ENCODE peak calls at places on chromosomes 11 and 22, in eight cellular contexts. T is CD4-positive, alpha-beta memory T cell; R is tibial artery; U is SJSA1; K is hepatocyte; J is psoas muscle; Q is endodermal cell; S is fibroblast of lung. X is an unnamed sample. For H3K4me1, the result is how much of the 10 kb centered on the place peaks cover.

GRCh38 chr11:110176366-110177056 is 83.3 kb downstream of the ZC3H12C start:
- DNase-seq in T (no peak), R (no peak), U (no peak), K (no peak), J (no peak), Q (no peak), S (peak), X (peak)

GRCh38 chr11:102109896-102110760 is at the start of gene YAP1:
- DNase-seq in T (peak), R (peak), U (peak), K (peak), J (peak), Q (peak), S (peak), X (peak)

GRCh38 chr22:29331213-29331612 is 15.7 kb upstream of the RASL10A start:
- DNase-seq in T (no peak), R (no peak), U (no peak), K (no peak), J (no peak), Q (no peak), S (no peak), X (peak)

GRCh38 chr11:109059402-109059801 is 362.6 kb upstream of the C11orf87 start:
- DNase-seq in T (no peak), R (no peak), U (no peak), K (no peak), J (no peak), Q (no peak), S (no peak), X (no peak)

GRCh38 chr11:70876685-70877084 is 375.7 kb downstream of the SHANK2 start:
- DNase-seq in T (no peak), R (no peak), U (peak), K (no peak), J (no peak), Q (no peak), S (no peak), X (no peak)

GRCh38 chr11:8818421-8818820 is 92.6 kb upstream of the AKIP1 start:
- DNase-seq in T (no peak), R (no peak), U (no peak), K (no peak), J (no peak), Q (peak), S (no peak), X (no peak)

GRCh38 chr11:3962406-3962840 is 107.0 kb downstream of the STIM1 start:
- DNase-seq in T (no peak), R (no peak), U (peak), K (no peak), J (no peak), Q (no peak), S (peak), X (no peak)

GRCh38 chr11:34644669-34645406 is 23.9 kb downstream of the EHF start:
- DNase-seq in T (no peak), R (no peak), U (peak), K (no peak), J (no peak), Q (no peak), S (peak), X (no peak)

GRCh38 chr11:122797651-122798050 is 40.6 kb upstream of the CRTAM start:
- DNase-seq in T (no peak), R (no peak), U (no peak), K (no peak), J (no peak), Q (no peak), S (no peak), X (no peak)

GRCh38 chr11:95154514-95154913 is 64.9 kb downstream of the ENDOD1 start:
- DNase-seq in T (peak), R (no peak), U (no peak), K (peak), J (no peak), Q (peak), S (peak), X (peak)

GRCh38 chr22:20566420-20567260 is 59.2 kb downstream of the MED15 start:
- DNase-seq in T (peak), R (no peak), U (no peak), K (peak), J (no peak), Q (no peak), S (peak), X (no peak)

GRCh38 chr11:47603295-47603694 is 9.1 kb upstream of the C1QTNF4 start:
- DNase-seq in T (no peak), R (no peak), U (no peak), K (no peak), J (no peak), Q (no peak), S (no peak), X (no peak)

GRCh38 chr22:25054943-25055511 is 102.5 kb downstream of the KIAA1671 start:
- DNase-seq in T (no peak), R (no peak), U (no peak), K (no peak), J (no peak), Q (no peak), S (no peak), X (no peak)

GRCh38 chr11:47705722-47706121 is 9.4 kb downstream of the AGBL2 start:
- DNase-seq in T (no peak), R (no peak), U (no peak), K (no peak), J (no peak), Q (no peak), S (no peak), X (no peak)

GRCh38 chr11:73859671-73860070 is 17.0 kb downstream of the COA4 start:
- DNase-seq in T (no peak), R (no peak), U (no peak), K (no peak), J (no peak), Q (no peak), S (no peak), X (no peak)

GRCh38 chr22:38424525-38425080 is 30.4 kb downstream of the KCNJ4 start:
- DNase-seq in T (no peak), R (no peak), U (no peak), K (no peak), J (no peak), Q (no peak), S (no peak), X (no peak)

GRCh38 chr11:116580828-116581227 is 192.0 kb downstream of the BUD13 start:
- DNase-seq in T (no peak), R (no peak), U (no peak), K (no peak), J (no peak), Q (peak), S (no peak), X (no peak)

GRCh38 chr11:102495161-102496042 is 35.1 kb downstream of the MMP7 start:
- DNase-seq in T (peak), R (no peak), U (peak), K (peak), J (no peak), Q (peak), S (peak), X (peak)

GRCh38 chr11:46682773-46683752 is 17.4 kb downstream of the ARHGAP1 start:
- DNase-seq in T (no peak), R (no peak), U (no peak), K (no peak), J (no peak), Q (no peak), S (no peak), X (no peak)

GRCh38 chr22:39456262-39457046 is at the start of gene MGAT3:
- DNase-seq in T (no peak), R (no peak), U (no peak), K (no peak), J (no peak), Q (no peak), S (no peak), X (no peak)

GRCh38 chr11:45264839-45265515 is 21.2 kb downstream of the SYT13 start:
- DNase-seq in T (no peak), R (no peak), U (peak), K (peak), J (no peak), Q (no peak), S (peak), X (no peak)

GRCh38 chr11:107787733-107788132 is 70.9 kb downstream of the SLC35F2 start:
- DNase-seq in T (no peak), R (no peak), U (no peak), K (no peak), J (no peak), Q (no peak), S (no peak), X (no peak)

GRCh38 chr11:130801287-130802146 is 114.8 kb downstream of the SNX19 start:
- DNase-seq in T (no peak), R (no peak), U (peak), K (no peak), J (no peak), Q (no peak), S (peak), X (no peak)

GRCh38 chr11:117528061-117528780 is 200.6 kb downstream of the CEP164 start:
- DNase-seq in T (no peak), R (no peak), U (no peak), K (no peak), J (no peak), Q (no peak), S (no peak), X (no peak)

GRCh38 chr22:21443735-21444421 is 23.3 kb upstream of the TMEM191C start:
- DNase-seq in T (no peak), R (peak), U (no peak), K (no peak), J (peak), Q (peak), S (no peak), X (no peak)

GRCh38 chr11:107591446-107592236 is 694 bp downstream of the ELMOD1 start:
- DNase-seq in T (peak), R (no peak), U (peak), K (peak), J (no peak), Q (peak), S (no peak), X (no peak)

GRCh38 chr11:125402436-125402835 is 93.6 kb downstream of the FEZ1 start:
- DNase-seq in T (no peak), R (no peak), U (no peak), K (peak), J (no peak), Q (no peak), S (peak), X (peak)

GRCh38 chr11:110077318-110077717 is 15.9 kb upstream of the ZC3H12C start:
- DNase-seq in T (no peak), R (no peak), U (no peak), K (no peak), J (no peak), Q (no peak), S (no peak), X (no peak)

GRCh38 chr11:60950933-60951610 is 904 bp downstream of the SLC15A3 start:
- DNase-seq in T (peak), R (no peak), U (no peak), K (peak), J (peak), Q (peak), S (peak), X (no peak)

GRCh38 chr22:26718905-26719304 is 61.5 kb downstream of the MIAT start:
- DNase-seq in T (no peak), R (no peak), U (peak), K (no peak), J (no peak), Q (no peak), S (peak), X (no peak)

GRCh38 chr22:48353116-48353947 is 1474.3 kb downstream of the BRD1 start:
- DNase-seq in T (no peak), R (no peak), U (peak), K (no peak), J (no peak), Q (no peak), S (no peak), X (no peak)

GRCh38 chr22:40235418-40235817 is 57.7 kb downstream of the TNRC6B start:
- DNase-seq in T (no peak), R (no peak), U (no peak), K (no peak), J (no peak), Q (no peak), S (no peak), X (no peak)

GRCh38 chr11:86099727-86100320 is 30.9 kb upstream of the PICALM start:
- DNase-seq in T (no peak), R (no peak), U (no peak), K (peak), J (no peak), Q (no peak), S (no peak), X (no peak)

GRCh38 chr22:32448980-32449379 is 15.3 kb downstream of the BPIFC start:
- DNase-seq in T (no peak), R (no peak), U (no peak), K (no peak), J (no peak), Q (no peak), S (no peak), X (no peak)

GRCh38 chr11:65380460-65381126 is 1.9 kb downstream of the SLC25A45 start:
- DNase-seq in T (no peak), R (no peak), U (no peak), K (no peak), J (no peak), Q (no peak), S (no peak), X (no peak)

GRCh38 chr11:65382036-65382803 is at the start of gene SLC25A45:
- DNase-seq in T (peak), R (peak), U (peak), K (peak), J (peak), Q (peak), S (peak), X (peak)

GRCh38 chr11:65382804-65383368 is 440 bp upstream of the SLC25A45 start:
- DNase-seq in T (no peak), R (no peak), U (no peak), K (no peak), J (peak), Q (no peak), S (no peak), X (peak)

GRCh38 chr11:65379698-65380459 is 2.6 kb downstream of the SLC25A45 start:
- DNase-seq in T (no peak), R (no peak), U (no peak), K (no peak), J (no peak), Q (no peak), S (no peak), X (peak)

DNA sequence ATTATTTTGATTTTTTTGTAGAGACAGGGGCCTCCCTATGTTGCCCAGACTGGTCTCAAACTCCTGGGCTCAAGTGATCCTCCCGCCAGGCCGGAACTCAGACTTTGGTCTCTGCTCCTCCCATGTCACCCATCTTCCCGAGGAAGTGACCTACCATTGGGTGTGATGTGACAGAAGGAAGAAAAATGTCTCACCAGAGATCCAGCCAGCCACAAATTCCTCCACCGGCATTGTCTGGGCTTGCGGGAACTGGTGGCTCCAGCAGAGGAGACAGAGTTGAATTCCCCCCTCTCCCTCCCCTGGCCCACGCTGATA is 768 bp downstream of the SLC25A45 start:
- DNase-seq in T (no peak), R (no peak), U (no peak), K (no peak), J (peak), Q (peak), S (peak), X (peak)
- H3K4me1 ChIP-seq in T (half or more), R (under half), U (half or more), K (half or more), J (under half), Q (under half), S (under half), X (under half)

GRCh38 chr11:16924826-16925494 is 89.3 kb downstream of the PLEKHA7 start:
- DNase-seq in T (no peak), R (peak), U (no peak), K (peak), J (peak), Q (peak), S (peak), X (peak)

GRCh38 chr11:16926868-16927267 is 87.3 kb downstream of the PLEKHA7 start:
- DNase-seq in T (no peak), R (no peak), U (no peak), K (no peak), J (no peak), Q (peak), S (no peak), X (no peak)

GRCh38 chr11:16925495-16926065 is 88.6 kb downstream of the PLEKHA7 start:
- DNase-seq in T (no peak), R (no peak), U (peak), K (peak), J (peak), Q (peak), S (peak), X (no peak)

GRCh38 chr11:16924462-16924825 is 89.8 kb downstream of the PLEKHA7 start:
- DNase-seq in T (no peak), R (no peak), U (no peak), K (no peak), J (no peak), Q (no peak), S (no peak), X (no peak)

DNA sequence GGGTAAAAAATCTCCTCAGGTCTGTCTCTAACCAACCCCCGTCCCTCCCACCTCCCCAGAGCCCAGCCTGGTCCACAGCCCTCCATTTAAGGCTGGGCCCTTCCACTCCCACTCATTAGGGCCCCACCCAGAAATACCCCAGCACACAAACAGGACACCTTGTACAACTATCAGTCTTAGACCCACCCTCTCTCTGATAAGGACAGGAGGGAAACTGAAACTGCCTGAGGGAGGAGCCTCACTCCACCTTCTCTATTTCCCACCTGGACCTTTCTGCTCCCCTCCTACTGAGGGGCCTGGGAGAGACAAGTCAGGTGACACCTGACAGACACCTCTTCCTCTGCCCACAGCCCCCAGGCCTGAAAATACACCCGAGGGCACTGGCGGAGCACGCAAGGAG is 90.2 kb downstream of the PLEKHA7 start:
- DNase-seq in T (no peak), R (no peak), U (no peak), K (peak), J (no peak), Q (peak), S (no peak), X (no peak)
- H3K27ac ChIP-seq in T (no peak), R (no peak), U (no peak), K (peak), J (no peak), Q (no peak), S (no peak), X (no peak)

GRCh38 chr11:76629133-76629852 is 41.3 kb downstream of the LRRC32 start:
- DNase-seq in T (no peak), R (peak), U (no peak), K (no peak), J (peak), Q (no peak), S (peak), X (peak)
- H3K4me1 ChIP-seq in T (under half), R (under half), U (under half), K (under half), J (under half), Q (under half), S (under half), X (under half)

GRCh38 chr11:75815345-75815983 is 454 bp downstream of the UVRAG start:
- DNase-seq in T (peak), R (no peak), U (no peak), K (peak), J (no peak), Q (peak), S (peak), X (peak)
- H3K27ac ChIP-seq in T (peak), R (peak), U (peak), K (peak), J (peak), Q (no peak), S (peak), X (peak)

GRCh38 chr11:63521896-63522295 is 14.7 kb upstream of the PLAAT4 start:
- DNase-seq in T (no peak), R (no peak), U (no peak), K (no peak), J (no peak), Q (no peak), S (no peak), X (no peak)
- H3K4me1 ChIP-seq in T (under half), R (under half), U (under half), K (under half), J (under half), Q (under half), S (under half), X (under half)

GRCh38 chr11:112000703-112001102 is 24.5 kb upstream of the DLAT start:
- DNase-seq in T (no peak), R (no peak), U (no peak), K (no peak), J (no peak), Q (no peak), S (no peak), X (no peak)

GRCh38 chr11:112002491-112003216 is 22.6 kb upstream of the DLAT start:
- DNase-seq in T (no peak), R (no peak), U (no peak), K (no peak), J (no peak), Q (no peak), S (no peak), X (no peak)

GRCh38 chr11:112004389-112004788 is 20.8 kb upstream of the DLAT start:
- DNase-seq in T (no peak), R (no peak), U (no peak), K (no peak), J (no peak), Q (peak), S (no peak), X (no peak)

DNA sequence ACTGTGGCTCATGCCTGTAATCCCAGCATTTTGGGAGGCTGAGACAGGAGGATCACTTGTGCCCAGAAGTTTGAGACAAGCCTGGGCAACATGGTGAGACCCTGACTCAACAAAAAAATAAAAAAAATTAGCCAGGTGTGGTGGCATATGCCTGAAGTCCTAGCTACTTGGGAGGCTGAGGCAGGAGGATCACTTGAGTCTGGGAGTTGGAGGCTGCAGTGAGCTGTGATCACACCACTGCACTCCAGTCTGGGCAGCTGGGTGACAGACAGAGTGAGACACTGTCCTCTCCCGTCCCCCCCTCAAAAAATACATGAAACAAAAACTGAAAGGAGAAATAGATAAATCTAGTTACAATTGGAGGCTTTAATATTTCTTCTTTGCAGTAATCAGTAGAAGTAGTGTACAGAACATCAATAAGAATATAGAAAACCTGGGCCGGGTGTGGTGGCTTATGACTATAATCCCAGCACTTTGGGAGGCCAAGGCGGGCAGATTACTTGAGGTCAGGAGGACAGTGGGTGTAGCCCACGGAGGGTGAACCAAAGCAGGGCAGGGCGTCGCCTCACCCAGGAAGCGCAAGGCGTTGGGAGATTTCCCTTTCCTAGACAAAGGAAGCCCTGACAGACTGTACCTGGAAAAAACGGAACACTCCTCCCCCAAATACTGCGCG is 19.6 kb upstream of the DLAT start:
- DNase-seq in T (no peak), R (no peak), U (no peak), K (no peak), J (no peak), Q (no peak), S (no peak), X (no peak)
- H3K27ac ChIP-seq in T (no peak), R (no peak), U (no peak), K (peak), J (no peak), Q (no peak), S (no peak), X (no peak)

GRCh38 chr11:121465709-121466062 is 12.9 kb upstream of the SORL1-AS1 start:
- DNase-seq in T (no peak), R (no peak), U (no peak), K (peak), J (no peak), Q (peak), S (no peak), X (no peak)
- H3K4me1 ChIP-seq in T (half or more), R (half or more), U (under half), K (under half), J (under half), Q (under half), S (under half), X (under half)

DNA sequence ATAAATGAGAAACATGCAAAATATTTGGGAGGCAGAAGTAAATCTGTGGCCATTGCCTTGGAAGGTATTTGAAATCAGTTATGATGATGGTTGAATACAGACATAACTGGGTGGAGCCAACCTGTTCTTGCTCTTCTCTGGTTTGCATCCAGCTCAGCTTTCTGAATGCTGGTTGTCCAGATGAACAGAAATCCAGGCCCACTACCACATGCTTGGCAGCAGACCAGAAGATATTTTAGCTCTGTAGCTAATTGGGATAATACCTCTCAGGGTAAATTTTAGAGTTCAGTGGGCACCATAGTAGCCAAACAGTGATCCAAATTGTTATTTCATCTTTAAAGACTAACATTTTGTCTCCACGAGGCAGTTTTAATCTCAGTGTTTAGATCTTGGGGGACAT is 308.3 kb downstream of the RAB38 start:
- DNase-seq in T (no peak), R (no peak), U (no peak), K (no peak), J (no peak), Q (no peak), S (no peak), X (no peak)
- H3K27ac ChIP-seq in T (no peak), R (no peak), U (no peak), K (no peak), J (no peak), Q (no peak), S (no peak), X (no peak)

X was measured in adrenal gland.